ENCODE peak calls at places on chromosomes 3 and 15, in four cellular contexts. E is SK-N-SH, Y is colonic mucosa, T is K562. V is an unnamed sample.

GRCh38 chr3:179933079-179933478 is 103.7 kb downstream of the PEX5L start:
- DNase-seq in E (no peak), Y (no peak), T (no peak), V (no peak)

GRCh38 chr3:36201546-36201945 is 178.8 kb upstream of the STAC start:
- DNase-seq in E (peak), Y (no peak), T (no peak), V (no peak)

GRCh38 chr3:180433172-180433571 is 168.8 kb upstream of the TTC14 start:
- DNase-seq in E (no peak), Y (no peak), T (no peak), V (no peak)

GRCh38 chr3:188296761-188297689 is 143.1 kb downstream of the LPP start:
- DNase-seq in E (no peak), Y (peak), T (no peak), V (no peak)

GRCh38 chr3:110984456-110985250 is 87.0 kb upstream of the NECTIN3 start:
- DNase-seq in E (no peak), Y (no peak), T (no peak), V (no peak)

GRCh38 chr15:79372428-79372827 is 59.7 kb upstream of the MINAR1 start:
- DNase-seq in E (no peak), Y (no peak), T (no peak), V (no peak)

GRCh38 chr15:31275331-31276262 is 51.0 kb upstream of the KLF13 start:
- DNase-seq in E (peak), Y (no peak), T (no peak), V (peak)

GRCh38 chr15:39396979-39397615 is 183.8 kb upstream of the THBS1 start:
- DNase-seq in E (no peak), Y (no peak), T (peak), V (no peak)

GRCh38 chr3:132262305-132262704 is 54.9 kb upstream of the ACP3 start:
- DNase-seq in E (no peak), Y (no peak), T (no peak), V (no peak)

GRCh38 chr3:121690777-121691405 is 30.2 kb upstream of the HCLS1 start:
- DNase-seq in E (no peak), Y (no peak), T (no peak), V (no peak)

GRCh38 chr3:15591235-15591634 is 10.1 kb downstream of the HACL1 start:
- DNase-seq in E (no peak), Y (no peak), T (no peak), V (no peak)

GRCh38 chr3:65210026-65210814 is 522.4 kb upstream of the ADAMTS9 start:
- DNase-seq in E (peak), Y (no peak), T (no peak), V (no peak)

GRCh38 chr3:11718582-11719405 is 75.1 kb upstream of the VGLL4 start:
- DNase-seq in E (peak), Y (peak), T (no peak), V (peak)

GRCh38 chr3:166663194-166663593 is 716.9 kb downstream of the ZBBX start:
- DNase-seq in E (no peak), Y (no peak), T (no peak), V (no peak)

GRCh38 chr3:102673271-102674115 is 238.7 kb downstream of the ZPLD1 start:
- DNase-seq in E (peak), Y (peak), T (peak), V (peak)

GRCh38 chr3:40770046-40770445 is 245.3 kb downstream of the ZNF621 start:
- DNase-seq in E (no peak), Y (peak), T (no peak), V (no peak)

GRCh38 chr3:179528786-179529185 is 33.9 kb upstream of the ACTL6A start:
- DNase-seq in E (no peak), Y (no peak), T (no peak), V (no peak)

GRCh38 chr15:76546805-76547204 is 210.2 kb downstream of the ISL2 start:
- DNase-seq in E (no peak), Y (no peak), T (no peak), V (no peak)

GRCh38 chr3:190695225-190695624 is 167.3 kb downstream of the GMNC start:
- DNase-seq in E (no peak), Y (no peak), T (no peak), V (no peak)
- H3K9ac ChIP-seq in E (no peak), Y (no peak), T (no peak), V (no peak)

GRCh38 chr3:58414538-58415197 is 19.0 kb downstream of the PDHB start:
- DNase-seq in E (peak), Y (peak), T (peak), V (no peak)
- H3K27ac ChIP-seq in E (no peak), Y (no peak), T (no peak), V (no peak)

DNA sequence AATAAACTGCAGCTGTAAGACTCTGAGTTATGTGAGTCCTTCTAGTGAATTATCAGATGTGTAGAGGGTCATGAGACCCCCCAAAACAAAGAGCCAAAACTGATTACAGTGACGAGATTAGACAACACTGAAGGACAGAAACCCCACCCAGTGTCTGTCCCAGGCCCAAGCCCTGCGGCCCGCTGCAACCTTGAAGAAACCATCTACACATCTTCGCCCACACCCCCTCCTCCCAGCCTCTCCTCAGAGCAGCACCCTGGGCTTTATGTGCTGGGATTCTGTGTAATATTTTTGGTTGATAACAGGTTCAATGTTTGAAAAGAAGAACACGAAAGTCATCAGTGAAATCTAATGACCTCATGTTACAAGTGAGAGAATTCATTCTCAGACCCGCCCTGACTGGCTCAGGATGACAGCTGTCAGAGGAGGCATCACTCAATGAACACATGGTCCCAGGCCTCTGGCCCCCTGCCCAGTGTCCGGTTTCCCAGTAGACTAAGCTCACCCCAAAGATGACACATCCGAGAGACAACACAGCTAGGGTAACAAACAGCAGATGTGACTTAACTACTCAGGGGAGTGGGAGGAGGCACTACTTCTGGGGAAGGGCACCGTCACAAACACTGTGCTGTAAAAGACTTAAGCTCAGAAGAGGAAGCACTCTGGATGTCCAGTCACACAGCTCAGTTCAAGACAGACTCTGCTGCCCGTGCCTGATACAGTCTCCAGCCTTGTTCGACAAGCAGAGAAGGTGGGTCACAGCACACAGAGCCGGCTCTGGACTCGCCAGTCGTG is 48.9 kb downstream of the NIPA2 start:
- DNase-seq in E (no peak), Y (no peak), T (peak), V (no peak)
- H3K9ac ChIP-seq in E (no peak), Y (no peak), T (peak), V (no peak)

GRCh38 chr15:73600413-73601050 is 32.7 kb downstream of the NPTN start:
- DNase-seq in E (no peak), Y (no peak), T (no peak), V (no peak)
- H3K27ac ChIP-seq in E (no peak), Y (no peak), T (no peak), V (no peak)

GRCh38 chr15:89578146-89578545 is 2.9 kb downstream of the TICRR start:
- DNase-seq in E (no peak), Y (no peak), T (no peak), V (no peak)
- H3K9ac ChIP-seq in E (no peak), Y (no peak), T (peak), V (no peak)

DNA sequence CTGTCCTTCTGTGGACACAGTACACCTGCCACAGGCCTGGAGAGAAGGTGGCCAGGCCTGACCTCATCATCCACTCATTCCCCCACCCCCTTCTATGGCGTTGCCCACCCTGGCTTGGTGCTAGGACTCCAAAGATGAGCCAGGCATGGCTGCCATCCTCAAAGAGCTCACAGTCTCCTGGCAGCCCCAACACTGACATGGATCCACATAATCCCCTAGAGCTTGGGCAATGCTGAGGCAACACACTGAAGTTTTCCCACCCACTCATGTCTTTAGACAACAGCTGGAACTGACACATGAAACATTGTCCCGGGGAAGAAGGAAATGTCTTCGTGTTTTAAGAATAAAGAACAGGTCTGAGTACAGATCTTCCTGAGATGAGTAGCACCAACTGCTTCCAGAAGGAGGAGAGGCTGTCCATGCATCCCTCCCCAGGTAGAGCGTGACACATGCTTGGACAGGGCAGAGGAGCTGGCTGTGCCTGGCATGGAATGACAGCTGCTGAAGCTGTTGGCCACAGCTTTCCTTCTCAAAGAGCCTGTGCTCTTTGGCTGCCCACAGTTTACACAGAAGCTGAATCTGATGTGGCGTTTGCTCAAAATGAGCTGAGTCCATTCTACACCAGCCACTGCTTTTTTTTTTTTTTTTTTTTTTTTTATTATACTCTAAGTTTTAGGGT is 70.1 kb downstream of the HOMER2 start:
- DNase-seq in E (no peak), Y (no peak), T (no peak), V (no peak)
- H3K27ac ChIP-seq in E (no peak), Y (no peak), T (no peak), V (no peak)

GRCh38 chr15:91795281-91795680 is 58.2 kb upstream of the SLCO3A1 start:
- DNase-seq in E (no peak), Y (no peak), T (no peak), V (no peak)
- H3K9ac ChIP-seq in E (no peak), Y (no peak), T (no peak), V (no peak)

DNA sequence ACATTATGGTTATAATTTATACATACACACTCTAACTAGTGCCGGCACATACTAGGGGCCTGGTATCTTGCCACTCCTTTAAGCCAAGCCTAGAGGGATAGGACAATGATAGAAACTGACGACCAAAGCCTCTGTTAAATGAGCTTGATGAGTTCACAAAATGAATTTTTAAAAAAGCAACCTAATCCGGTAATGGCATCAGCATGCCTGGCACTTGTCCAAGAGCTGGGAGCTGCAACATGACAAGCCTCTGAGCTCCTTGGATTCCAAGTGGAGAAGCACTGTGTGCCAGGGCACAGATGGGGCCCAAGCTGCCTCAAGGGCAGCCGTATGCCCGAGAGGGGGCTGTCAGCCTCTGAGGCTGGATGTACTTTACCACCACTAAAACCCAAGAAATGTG is 9.7 kb downstream of the ETV5 start:
- DNase-seq in E (peak), Y (no peak), T (no peak), V (peak)
- H3K27ac ChIP-seq in E (peak), Y (no peak), T (no peak), V (no peak)

GRCh38 chr3:169669816-169670215 is 6.3 kb upstream of the MECOM start:
- DNase-seq in E (no peak), Y (no peak), T (no peak), V (no peak)

GRCh38 chr3:169667380-169667671 is 3.8 kb upstream of the MECOM start:
- DNase-seq in E (peak), Y (no peak), T (no peak), V (no peak)

GRCh38 chr3:169667710-169668080 is 4.2 kb upstream of the MECOM start:
- DNase-seq in E (peak), Y (no peak), T (no peak), V (no peak)

GRCh38 chr3:169668957-169669681 is 5.6 kb upstream of the MECOM start:
- DNase-seq in E (peak), Y (peak), T (peak), V (peak)

GRCh38 chr3:169668081-169668956 is 4.8 kb upstream of the MECOM start:
- DNase-seq in E (peak), Y (peak), T (no peak), V (peak)
- H3K9ac ChIP-seq in E (no peak), Y (peak), T (no peak), V (peak)